ENCODE peak calls at places on chromosomes 7 and 10, in six cellular contexts. One of them, this sample, is unnamed.

GRCh38 chr10:110535958-110536891 is 31.3 kb upstream of the SMC3 start:
- DNase-seq in SK-N-DZ: no peak
- DNase-seq in effector CD4-positive, alpha-beta T cell: peak
- DNase-seq in SW480: peak
- DNase-seq in NCI-H1694: no peak
- DNase-seq in NCI-H1105: no peak
- DNase-seq in this sample: no peak

GRCh38 chr7:39749177-39749576 is 125.8 kb downstream of the RALA start:
- DNase-seq in SK-N-DZ: no peak
- DNase-seq in effector CD4-positive, alpha-beta T cell: no peak
- DNase-seq in SW480: no peak
- DNase-seq in NCI-H1694: no peak
- DNase-seq in NCI-H1105: no peak
- DNase-seq in this sample: no peak

GRCh38 chr10:75358835-75359421 is 42.6 kb downstream of the ZNF503 start:
- DNase-seq in SK-N-DZ: no peak
- DNase-seq in effector CD4-positive, alpha-beta T cell: no peak
- DNase-seq in SW480: peak
- DNase-seq in NCI-H1694: no peak
- DNase-seq in NCI-H1105: no peak
- DNase-seq in this sample: no peak

GRCh38 chr7:81478664-81479063 is 291.2 kb downstream of the HGF start:
- DNase-seq in SK-N-DZ: no peak
- DNase-seq in effector CD4-positive, alpha-beta T cell: no peak
- DNase-seq in SW480: peak
- DNase-seq in NCI-H1694: no peak
- DNase-seq in NCI-H1105: no peak
- DNase-seq in this sample: peak

GRCh38 chr7:151243411-151244155 is 4.9 kb downstream of the SMARCD3 start:
- DNase-seq in SK-N-DZ: peak
- DNase-seq in effector CD4-positive, alpha-beta T cell: peak
- DNase-seq in SW480: no peak
- DNase-seq in NCI-H1694: peak
- DNase-seq in NCI-H1105: peak
- DNase-seq in this sample: no peak

GRCh38 chr10:32795598-32796183 is 162.3 kb downstream of the ITGB1 start:
- DNase-seq in SK-N-DZ: peak
- DNase-seq in effector CD4-positive, alpha-beta T cell: no peak
- DNase-seq in SW480: peak
- DNase-seq in NCI-H1694: peak
- DNase-seq in NCI-H1105: peak
- DNase-seq in this sample: peak

GRCh38 chr7:92750440-92750839 is 85.9 kb downstream of the CDK6 start:
- DNase-seq in SK-N-DZ: no peak
- DNase-seq in effector CD4-positive, alpha-beta T cell: no peak
- DNase-seq in SW480: no peak
- DNase-seq in NCI-H1694: no peak
- DNase-seq in NCI-H1105: no peak
- DNase-seq in this sample: no peak

GRCh38 chr7:1256621-1257020 is 23.9 kb downstream of the UNCX start:
- DNase-seq in SK-N-DZ: no peak
- DNase-seq in effector CD4-positive, alpha-beta T cell: no peak
- DNase-seq in SW480: no peak
- DNase-seq in NCI-H1694: no peak
- DNase-seq in NCI-H1105: no peak
- DNase-seq in this sample: no peak

GRCh38 chr7:149725916-149726315 is 47.5 kb downstream of the ZNF467 start:
- DNase-seq in SK-N-DZ: no peak
- DNase-seq in effector CD4-positive, alpha-beta T cell: no peak
- DNase-seq in SW480: no peak
- DNase-seq in NCI-H1694: no peak
- DNase-seq in NCI-H1105: no peak
- DNase-seq in this sample: no peak

GRCh38 chr7:266851-267840 is 22.8 kb upstream of the FOXL3 start:
- DNase-seq in SK-N-DZ: peak
- DNase-seq in effector CD4-positive, alpha-beta T cell: no peak
- DNase-seq in SW480: no peak
- DNase-seq in NCI-H1694: no peak
- DNase-seq in NCI-H1105: no peak
- DNase-seq in this sample: peak

GRCh38 chr10:31587691-31588090 is 268.7 kb downstream of the ZEB1 start:
- DNase-seq in SK-N-DZ: no peak
- DNase-seq in effector CD4-positive, alpha-beta T cell: no peak
- DNase-seq in SW480: no peak
- DNase-seq in NCI-H1694: no peak
- DNase-seq in NCI-H1105: no peak
- DNase-seq in this sample: no peak

GRCh38 chr10:34728361-34728760 is 86.7 kb downstream of the PARD3 start:
- DNase-seq in SK-N-DZ: no peak
- DNase-seq in effector CD4-positive, alpha-beta T cell: no peak
- DNase-seq in SW480: no peak
- DNase-seq in NCI-H1694: no peak
- DNase-seq in NCI-H1105: no peak
- DNase-seq in this sample: no peak

GRCh38 chr7:27130540-27131389 is at the start of gene HOXA4:
- DNase-seq in SK-N-DZ: no peak
- DNase-seq in effector CD4-positive, alpha-beta T cell: peak
- DNase-seq in SW480: peak
- DNase-seq in NCI-H1694: no peak
- DNase-seq in NCI-H1105: no peak
- DNase-seq in this sample: peak

GRCh38 chr10:104109908-104110662 is 11.9 kb upstream of the SFR1 start:
- DNase-seq in SK-N-DZ: no peak
- DNase-seq in effector CD4-positive, alpha-beta T cell: no peak
- DNase-seq in SW480: peak
- DNase-seq in NCI-H1694: no peak
- DNase-seq in NCI-H1105: no peak
- DNase-seq in this sample: no peak

GRCh38 chr10:32141018-32141807 is 85.0 kb upstream of the KIF5B start:
- DNase-seq in SK-N-DZ: no peak
- DNase-seq in effector CD4-positive, alpha-beta T cell: no peak
- DNase-seq in SW480: no peak
- DNase-seq in NCI-H1694: no peak
- DNase-seq in NCI-H1105: no peak
- DNase-seq in this sample: no peak

GRCh38 chr10:121710207-121710606 is 112.0 kb upstream of the FGFR2 start:
- DNase-seq in SK-N-DZ: peak
- DNase-seq in effector CD4-positive, alpha-beta T cell: no peak
- DNase-seq in SW480: no peak
- DNase-seq in NCI-H1694: no peak
- DNase-seq in NCI-H1105: no peak
- DNase-seq in this sample: peak

GRCh38 chr10:114024876-114025609 is 18.6 kb upstream of the ADRB1 start:
- DNase-seq in SK-N-DZ: no peak
- DNase-seq in effector CD4-positive, alpha-beta T cell: no peak
- DNase-seq in SW480: no peak
- DNase-seq in NCI-H1694: no peak
- DNase-seq in NCI-H1105: no peak
- DNase-seq in this sample: no peak

GRCh38 chr10:72308320-72308987 is 34.7 kb downstream of the DDIT4 start:
- DNase-seq in SK-N-DZ: no peak
- DNase-seq in effector CD4-positive, alpha-beta T cell: no peak
- DNase-seq in SW480: peak
- DNase-seq in NCI-H1694: no peak
- DNase-seq in NCI-H1105: no peak
- DNase-seq in this sample: no peak

GRCh38 chr7:36742911-36743775 is 18.8 kb upstream of the AOAH start:
- DNase-seq in SK-N-DZ: no peak
- DNase-seq in effector CD4-positive, alpha-beta T cell: no peak
- DNase-seq in SW480: no peak
- DNase-seq in NCI-H1694: no peak
- DNase-seq in NCI-H1105: no peak
- DNase-seq in this sample: no peak

GRCh38 chr7:42292991-42293521 is 56.0 kb upstream of the GLI3 start:
- DNase-seq in SK-N-DZ: no peak
- DNase-seq in effector CD4-positive, alpha-beta T cell: no peak
- DNase-seq in SW480: no peak
- DNase-seq in NCI-H1694: no peak
- DNase-seq in NCI-H1105: no peak
- DNase-seq in this sample: peak

GRCh38 chr10:133279266-133279960 is 2.7 kb upstream of the ADAM8 start:
- DNase-seq in SK-N-DZ: no peak
- DNase-seq in effector CD4-positive, alpha-beta T cell: no peak
- DNase-seq in SW480: no peak
- DNase-seq in NCI-H1694: no peak
- DNase-seq in NCI-H1105: no peak
- DNase-seq in this sample: no peak